ENCODE peak calls at places on chromosome 2, in seven cellular contexts. One of them, this sample, is unnamed.

GRCh38 chr2:233063269-233063975 is 3.3 kb downstream of the INPP5D start:
- DNase-seq in prostate gland: no peak
- DNase-seq in mammary epithelial cell: no peak
- DNase-seq in CD8-positive, alpha-beta T cell: no peak
- DNase-seq in CD4-positive, alpha-beta T cell: no peak
- DNase-seq in BE2C: no peak
- DNase-seq in omental fat pad: no peak
- DNase-seq in this sample: peak

GRCh38 chr2:33791625-33792024 is 192.5 kb upstream of the FAM98A start:
- DNase-seq in prostate gland: no peak
- DNase-seq in CD8-positive, alpha-beta T cell: no peak
- DNase-seq in BE2C: no peak
- DNase-seq in mammary epithelial cell: peak
- DNase-seq in omental fat pad: no peak
- DNase-seq in CD4-positive, alpha-beta T cell: no peak
- DNase-seq in this sample: no peak

GRCh38 chr2:165563468-165564225 is 94.1 kb downstream of the CSRNP3 start:
- DNase-seq in CD4-positive, alpha-beta T cell: no peak
- DNase-seq in omental fat pad: no peak
- DNase-seq in mammary epithelial cell: no peak
- DNase-seq in CD8-positive, alpha-beta T cell: no peak
- DNase-seq in BE2C: no peak
- DNase-seq in prostate gland: no peak
- DNase-seq in this sample: peak

GRCh38 chr2:149145314-149146295 is 107.1 kb downstream of the LYPD6B start:
- DNase-seq in CD4-positive, alpha-beta T cell: no peak
- DNase-seq in mammary epithelial cell: no peak
- DNase-seq in CD8-positive, alpha-beta T cell: no peak
- DNase-seq in prostate gland: no peak
- DNase-seq in BE2C: no peak
- DNase-seq in omental fat pad: no peak
- DNase-seq in this sample: no peak

GRCh38 chr2:98959759-98960507 is 23.9 kb upstream of the CRACDL start:
- DNase-seq in CD8-positive, alpha-beta T cell: no peak
- DNase-seq in mammary epithelial cell: no peak
- DNase-seq in omental fat pad: no peak
- DNase-seq in CD4-positive, alpha-beta T cell: no peak
- DNase-seq in BE2C: no peak
- DNase-seq in prostate gland: no peak
- DNase-seq in this sample: no peak

GRCh38 chr2:39545957-39546356 is 108.9 kb upstream of the MAP4K3 start:
- DNase-seq in CD4-positive, alpha-beta T cell: no peak
- DNase-seq in CD8-positive, alpha-beta T cell: no peak
- DNase-seq in prostate gland: no peak
- DNase-seq in omental fat pad: no peak
- DNase-seq in BE2C: no peak
- DNase-seq in mammary epithelial cell: no peak
- DNase-seq in this sample: no peak

GRCh38 chr2:236338495-236339184 is 74.4 kb upstream of the ASB18 start:
- DNase-seq in omental fat pad: no peak
- DNase-seq in CD8-positive, alpha-beta T cell: no peak
- DNase-seq in prostate gland: no peak
- DNase-seq in CD4-positive, alpha-beta T cell: no peak
- DNase-seq in mammary epithelial cell: peak
- DNase-seq in BE2C: no peak
- DNase-seq in this sample: peak

GRCh38 chr2:109463891-109464290 is 149.9 kb downstream of the SEPTIN10 start:
- DNase-seq in CD4-positive, alpha-beta T cell: no peak
- DNase-seq in BE2C: no peak
- DNase-seq in prostate gland: no peak
- DNase-seq in mammary epithelial cell: no peak
- DNase-seq in omental fat pad: no peak
- DNase-seq in CD8-positive, alpha-beta T cell: no peak
- DNase-seq in this sample: no peak

GRCh38 chr2:121530563-121531334 is at the start of gene RNU4ATAC:
- DNase-seq in BE2C: peak
- DNase-seq in mammary epithelial cell: peak
- DNase-seq in CD8-positive, alpha-beta T cell: peak
- DNase-seq in CD4-positive, alpha-beta T cell: peak
- DNase-seq in prostate gland: peak
- DNase-seq in omental fat pad: peak
- DNase-seq in this sample: peak

GRCh38 chr2:44529448-44529847 is 167.7 kb downstream of the CAMKMT start:
- DNase-seq in mammary epithelial cell: peak
- DNase-seq in CD4-positive, alpha-beta T cell: no peak
- DNase-seq in omental fat pad: no peak
- DNase-seq in CD8-positive, alpha-beta T cell: no peak
- DNase-seq in BE2C: no peak
- DNase-seq in prostate gland: no peak
- DNase-seq in this sample: no peak

GRCh38 chr2:176584333-176584732 is 315.1 kb downstream of the MTX2 start:
- DNase-seq in CD4-positive, alpha-beta T cell: no peak
- DNase-seq in BE2C: no peak
- DNase-seq in CD8-positive, alpha-beta T cell: no peak
- DNase-seq in prostate gland: no peak
- DNase-seq in mammary epithelial cell: peak
- DNase-seq in omental fat pad: no peak
- DNase-seq in this sample: no peak

GRCh38 chr2:232368311-232368731 is 10.2 kb upstream of the ALPP start:
- DNase-seq in BE2C: no peak
- DNase-seq in prostate gland: no peak
- DNase-seq in CD8-positive, alpha-beta T cell: no peak
- DNase-seq in mammary epithelial cell: peak
- DNase-seq in omental fat pad: no peak
- DNase-seq in CD4-positive, alpha-beta T cell: no peak
- DNase-seq in this sample: no peak

GRCh38 chr2:36693825-36694224 is 2.7 kb upstream of the VIT start:
- DNase-seq in CD8-positive, alpha-beta T cell: no peak
- DNase-seq in omental fat pad: no peak
- DNase-seq in CD4-positive, alpha-beta T cell: no peak
- DNase-seq in prostate gland: no peak
- DNase-seq in BE2C: no peak
- DNase-seq in mammary epithelial cell: no peak
- DNase-seq in this sample: no peak

GRCh38 chr2:98127229-98127989 is 40.4 kb downstream of the VWA3B start:
- DNase-seq in omental fat pad: no peak
- DNase-seq in CD4-positive, alpha-beta T cell: no peak
- DNase-seq in prostate gland: peak
- DNase-seq in CD8-positive, alpha-beta T cell: no peak
- DNase-seq in BE2C: no peak
- DNase-seq in mammary epithelial cell: peak
- DNase-seq in this sample: no peak

GRCh38 chr2:201971516-201972228 is 62.0 kb upstream of the FZD7 start:
- DNase-seq in CD4-positive, alpha-beta T cell: no peak
- DNase-seq in omental fat pad: no peak
- DNase-seq in prostate gland: no peak
- DNase-seq in CD8-positive, alpha-beta T cell: no peak
- DNase-seq in mammary epithelial cell: no peak
- DNase-seq in BE2C: no peak
- DNase-seq in this sample: no peak

GRCh38 chr2:26532301-26533250 is 54.7 kb upstream of the OTOF start:
- DNase-seq in mammary epithelial cell: no peak
- DNase-seq in BE2C: peak
- DNase-seq in prostate gland: no peak
- DNase-seq in omental fat pad: no peak
- DNase-seq in CD8-positive, alpha-beta T cell: no peak
- DNase-seq in CD4-positive, alpha-beta T cell: no peak
- DNase-seq in this sample: no peak

DNA sequence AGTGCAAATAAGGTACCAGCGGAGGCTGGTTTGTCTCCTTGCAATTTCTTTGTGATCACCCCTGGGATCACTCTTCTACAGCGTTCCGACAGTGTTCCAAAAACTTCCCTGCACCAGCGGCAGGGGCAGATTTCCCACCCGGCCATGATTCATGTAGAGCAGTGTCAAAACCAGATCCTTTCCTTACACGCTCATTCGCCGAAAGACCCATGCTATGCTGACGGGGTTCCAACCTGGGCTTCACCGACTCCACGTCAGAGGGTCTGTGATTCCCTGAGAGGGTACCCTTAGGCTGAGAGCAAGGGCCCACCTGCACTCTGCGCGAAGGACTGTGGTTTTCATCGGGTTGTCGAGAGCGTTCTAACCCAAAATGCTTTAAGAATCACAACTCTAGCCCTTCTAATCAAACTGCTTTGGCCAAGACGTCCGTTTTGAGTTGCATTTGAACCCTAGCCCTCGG is 379 bp upstream of the TTC27 start:
- DNase-seq in omental fat pad: no peak
- DNase-seq in BE2C: peak
- DNase-seq in mammary epithelial cell: peak
- DNase-seq in CD4-positive, alpha-beta T cell: no peak
- DNase-seq in prostate gland: peak
- DNase-seq in CD8-positive, alpha-beta T cell: no peak
- DNase-seq in this sample: peak
- TF ChIP-seq CTCF in omental fat pad: no peak
- TF ChIP-seq CTCF in BE2C: no peak
- TF ChIP-seq CTCF in mammary epithelial cell: peak
- TF ChIP-seq CTCF in CD4-positive, alpha-beta T cell: no peak
- TF ChIP-seq CTCF in prostate gland: no peak
- TF ChIP-seq CTCF in CD8-positive, alpha-beta T cell: no peak
- TF ChIP-seq CTCF in this sample: peak

GRCh38 chr2:173076557-173077345 is 1.1 kb downstream of the MAP3K20 start:
- DNase-seq in BE2C: peak
- DNase-seq in mammary epithelial cell: peak
- DNase-seq in CD4-positive, alpha-beta T cell: no peak
- DNase-seq in CD8-positive, alpha-beta T cell: no peak
- DNase-seq in omental fat pad: peak
- DNase-seq in prostate gland: peak
- DNase-seq in this sample: peak

GRCh38 chr2:173075056-173075780 is 428 bp upstream of the MAP3K20 start:
- DNase-seq in mammary epithelial cell: no peak
- DNase-seq in omental fat pad: no peak
- DNase-seq in prostate gland: no peak
- DNase-seq in CD8-positive, alpha-beta T cell: no peak
- DNase-seq in CD4-positive, alpha-beta T cell: no peak
- DNase-seq in BE2C: no peak
- DNase-seq in this sample: peak

GRCh38 chr2:173077506-173078177 is 2.0 kb downstream of the MAP3K20 start:
- DNase-seq in BE2C: no peak
- DNase-seq in prostate gland: no peak
- DNase-seq in CD8-positive, alpha-beta T cell: no peak
- DNase-seq in mammary epithelial cell: peak
- DNase-seq in omental fat pad: no peak
- DNase-seq in CD4-positive, alpha-beta T cell: no peak
- DNase-seq in this sample: peak

GRCh38 chr2:173079141-173079540 is 3.5 kb downstream of the MAP3K20 start:
- DNase-seq in BE2C: no peak
- DNase-seq in prostate gland: no peak
- DNase-seq in CD4-positive, alpha-beta T cell: no peak
- DNase-seq in CD8-positive, alpha-beta T cell: no peak
- DNase-seq in omental fat pad: no peak
- DNase-seq in mammary epithelial cell: no peak
- DNase-seq in this sample: no peak

DNA sequence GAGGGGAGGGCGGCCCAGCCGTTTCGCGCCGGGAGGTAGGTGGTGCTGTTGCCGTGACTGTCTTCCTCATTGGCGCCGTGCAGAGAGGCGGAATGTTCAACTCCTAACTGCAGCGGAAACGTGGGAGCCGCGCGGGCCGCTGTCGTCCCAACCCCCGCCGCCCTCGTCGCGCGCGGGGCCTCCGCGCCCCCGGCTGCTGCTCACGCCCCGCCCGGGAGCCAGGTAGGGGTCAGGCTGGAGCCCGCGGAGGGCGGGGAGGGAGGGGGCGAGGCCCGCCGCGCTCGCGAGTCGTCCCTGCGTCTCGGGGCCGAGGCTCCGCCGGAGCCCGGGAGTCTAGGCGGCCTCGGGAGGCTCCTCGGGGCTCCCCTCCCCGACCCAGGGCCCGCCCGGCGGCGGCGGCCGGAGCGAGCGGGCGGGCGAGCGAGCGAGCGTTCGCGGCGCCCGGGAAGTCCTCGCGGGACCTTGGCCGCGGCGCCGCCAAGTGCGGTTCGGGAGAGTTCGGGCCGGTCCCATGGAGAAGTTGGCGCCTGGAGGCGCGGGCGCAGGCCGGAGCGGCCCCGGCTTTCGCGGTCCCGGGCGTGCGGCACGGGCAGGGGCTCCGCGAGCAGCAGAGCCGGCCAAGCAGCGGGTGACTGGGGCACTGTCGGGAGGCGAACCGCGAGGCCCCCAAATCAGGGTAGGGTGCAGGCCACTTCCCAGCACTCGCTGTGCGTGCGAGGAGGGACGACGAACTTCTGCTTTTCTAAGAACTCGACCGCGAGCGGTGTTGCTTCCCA is at the start of gene MAP3K20:
- DNase-seq in BE2C: peak
- DNase-seq in prostate gland: peak
- DNase-seq in CD4-positive, alpha-beta T cell: no peak
- DNase-seq in mammary epithelial cell: peak
- DNase-seq in omental fat pad: peak
- DNase-seq in CD8-positive, alpha-beta T cell: peak
- DNase-seq in this sample: peak
- TF ChIP-seq CTCF in BE2C: peak
- TF ChIP-seq CTCF in prostate gland: peak
- TF ChIP-seq CTCF in CD4-positive, alpha-beta T cell: no peak
- TF ChIP-seq CTCF in mammary epithelial cell: peak
- TF ChIP-seq CTCF in omental fat pad: no peak
- TF ChIP-seq CTCF in CD8-positive, alpha-beta T cell: no peak
- TF ChIP-seq CTCF in this sample: peak

DNA sequence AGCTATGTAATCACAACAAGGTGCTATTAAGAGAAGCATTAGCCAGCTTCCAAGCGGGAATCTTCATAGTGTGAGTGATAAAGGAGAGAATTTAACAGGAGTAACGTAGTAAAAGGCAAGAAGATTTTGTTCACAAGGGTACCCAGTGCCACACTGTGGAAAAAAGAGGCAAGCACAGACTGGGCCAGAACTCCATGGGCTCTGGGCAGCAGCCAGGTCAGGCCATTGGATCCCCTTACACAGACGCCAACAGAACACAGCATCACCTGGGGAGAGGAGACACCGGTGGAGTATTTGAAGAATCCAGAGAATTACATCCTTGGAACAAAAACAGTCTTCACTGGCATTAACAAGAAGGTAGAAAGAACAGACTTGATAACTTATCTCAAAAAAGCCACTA is 21.2 kb downstream of the AMER3 start:
- DNase-seq in BE2C: no peak
- DNase-seq in mammary epithelial cell: no peak
- DNase-seq in prostate gland: no peak
- DNase-seq in CD8-positive, alpha-beta T cell: no peak
- DNase-seq in omental fat pad: no peak
- DNase-seq in CD4-positive, alpha-beta T cell: no peak
- DNase-seq in this sample: no peak
- TF ChIP-seq CTCF in BE2C: peak
- TF ChIP-seq CTCF in mammary epithelial cell: peak
- TF ChIP-seq CTCF in prostate gland: no peak
- TF ChIP-seq CTCF in CD8-positive, alpha-beta T cell: no peak
- TF ChIP-seq CTCF in omental fat pad: no peak
- TF ChIP-seq CTCF in CD4-positive, alpha-beta T cell: no peak
- TF ChIP-seq CTCF in this sample: no peak

GRCh38 chr2:78431241-78431640 is 594.3 kb upstream of the REG3G start:
- DNase-seq in mammary epithelial cell: no peak
- DNase-seq in CD4-positive, alpha-beta T cell: no peak
- DNase-seq in CD8-positive, alpha-beta T cell: no peak
- DNase-seq in omental fat pad: no peak
- DNase-seq in prostate gland: no peak
- DNase-seq in BE2C: peak
- DNase-seq in this sample: no peak
- TF ChIP-seq CTCF in mammary epithelial cell: no peak
- TF ChIP-seq CTCF in CD4-positive, alpha-beta T cell: no peak
- TF ChIP-seq CTCF in CD8-positive, alpha-beta T cell: no peak
- TF ChIP-seq CTCF in omental fat pad: no peak
- TF ChIP-seq CTCF in prostate gland: no peak
- TF ChIP-seq CTCF in BE2C: peak
- TF ChIP-seq CTCF in this sample: no peak

GRCh38 chr2:53210538-53210937 is 557.1 kb upstream of the CHAC2 start:
- DNase-seq in CD8-positive, alpha-beta T cell: no peak
- DNase-seq in omental fat pad: no peak
- DNase-seq in BE2C: no peak
- DNase-seq in mammary epithelial cell: no peak
- DNase-seq in prostate gland: no peak
- DNase-seq in CD4-positive, alpha-beta T cell: no peak
- DNase-seq in this sample: no peak
- TF ChIP-seq CTCF in CD8-positive, alpha-beta T cell: no peak
- TF ChIP-seq CTCF in omental fat pad: no peak
- TF ChIP-seq CTCF in BE2C: peak
- TF ChIP-seq CTCF in mammary epithelial cell: no peak
- TF ChIP-seq CTCF in prostate gland: no peak
- TF ChIP-seq CTCF in CD4-positive, alpha-beta T cell: no peak
- TF ChIP-seq CTCF in this sample: no peak

This sample was measured in cardiac muscle cell.